ENCODE peak calls at places on chromosomes 16 and 17, in seven cellular contexts. I is transverse colon, K is heart left ventricle, H is Peyer's patch, T is thoracic aorta, R is esophagus squamous epithelium, S is pancreas. M is an unnamed sample. For H3K27me3, the result is how much of the 10 kb centered on the place peaks cover.

GRCh38 chr16:55403464-55403863 is 75.5 kb upstream of the MMP2 start:
- DNase-seq in I (no peak), K (no peak), H (no peak), T (no peak), R (no peak), S (no peak), M (no peak)

GRCh38 chr17:78532922-78533640 is 44.1 kb downstream of the DNAH17 start:
- DNase-seq in I (no peak), K (no peak), H (no peak), T (no peak), R (no peak), S (no peak), M (no peak)

GRCh38 chr17:39155654-39156053 is 4.2 kb upstream of the PLXDC1 start:
- DNase-seq in I (no peak), K (no peak), H (no peak), T (no peak), R (no peak), S (no peak), M (no peak)

GRCh38 chr16:50302472-50303005 is 36.2 kb downstream of the ADCY7 start:
- DNase-seq in I (no peak), K (no peak), H (no peak), T (no peak), R (no peak), S (no peak), M (no peak)

GRCh38 chr17:63996430-63997182 is 1.5 kb upstream of the PRR29 start:
- DNase-seq in I (no peak), K (peak), H (no peak), T (no peak), R (no peak), S (no peak), M (no peak)

GRCh38 chr17:68200689-68201424 is 47.0 kb upstream of the AMZ2 start:
- DNase-seq in I (peak), K (peak), H (peak), T (no peak), R (no peak), S (peak), M (peak)

GRCh38 chr16:67396159-67396774 is 3.0 kb upstream of the TPPP3 start:
- DNase-seq in I (peak), K (peak), H (no peak), T (peak), R (no peak), S (peak), M (no peak)

GRCh38 chr17:82959242-82959930 is 119.6 kb upstream of the ZNF750 start:
- DNase-seq in I (no peak), K (no peak), H (peak), T (no peak), R (no peak), S (no peak), M (no peak)

GRCh38 chr17:81681672-81682071 is 1.9 kb downstream of the ARL16 start:
- DNase-seq in I (no peak), K (peak), H (no peak), T (no peak), R (no peak), S (no peak), M (no peak)

GRCh38 chr17:73801455-73802100 is 157.3 kb upstream of the SDK2 start:
- DNase-seq in I (no peak), K (no peak), H (no peak), T (no peak), R (no peak), S (no peak), M (no peak)

GRCh38 chr17:65564793-65565192 is 3.3 kb upstream of the AXIN2 start:
- DNase-seq in I (no peak), K (no peak), H (no peak), T (peak), R (no peak), S (peak), M (no peak)

GRCh38 chr17:79810138-79811027 is 13.5 kb upstream of the CBX8 start:
- DNase-seq in I (peak), K (peak), H (peak), T (no peak), R (no peak), S (peak), M (peak)
- H3K27me3 ChIP-seq in I (half or more), K (half or more), H (half or more), T (under half), R (half or more), S (under half), M (under half)

DNA sequence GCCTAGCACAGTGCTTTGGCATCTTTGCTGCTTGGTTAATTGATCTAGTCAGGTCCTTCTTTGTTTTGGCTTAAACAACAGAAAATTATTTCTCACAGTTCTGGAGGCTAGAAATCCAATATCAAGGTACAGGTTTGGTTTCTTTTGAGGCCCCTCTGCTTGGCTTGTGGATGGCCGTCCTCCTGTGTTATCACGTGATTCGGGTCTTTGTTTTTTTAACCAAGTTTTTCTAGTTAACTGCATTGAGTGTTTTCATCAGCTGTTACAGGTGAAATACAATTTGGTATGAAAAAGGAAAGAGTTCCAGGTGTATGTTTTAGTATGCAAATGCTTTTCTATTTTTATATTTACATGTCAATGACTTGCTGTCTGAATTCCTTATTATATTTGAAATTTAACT is 2.8 kb downstream of the NLK start:
- DNase-seq in I (no peak), K (no peak), H (no peak), T (no peak), R (no peak), S (no peak), M (no peak)
- H3K4me3 ChIP-seq in I (no peak), K (peak), H (no peak), T (no peak), R (no peak), S (peak), M (peak)

DNA sequence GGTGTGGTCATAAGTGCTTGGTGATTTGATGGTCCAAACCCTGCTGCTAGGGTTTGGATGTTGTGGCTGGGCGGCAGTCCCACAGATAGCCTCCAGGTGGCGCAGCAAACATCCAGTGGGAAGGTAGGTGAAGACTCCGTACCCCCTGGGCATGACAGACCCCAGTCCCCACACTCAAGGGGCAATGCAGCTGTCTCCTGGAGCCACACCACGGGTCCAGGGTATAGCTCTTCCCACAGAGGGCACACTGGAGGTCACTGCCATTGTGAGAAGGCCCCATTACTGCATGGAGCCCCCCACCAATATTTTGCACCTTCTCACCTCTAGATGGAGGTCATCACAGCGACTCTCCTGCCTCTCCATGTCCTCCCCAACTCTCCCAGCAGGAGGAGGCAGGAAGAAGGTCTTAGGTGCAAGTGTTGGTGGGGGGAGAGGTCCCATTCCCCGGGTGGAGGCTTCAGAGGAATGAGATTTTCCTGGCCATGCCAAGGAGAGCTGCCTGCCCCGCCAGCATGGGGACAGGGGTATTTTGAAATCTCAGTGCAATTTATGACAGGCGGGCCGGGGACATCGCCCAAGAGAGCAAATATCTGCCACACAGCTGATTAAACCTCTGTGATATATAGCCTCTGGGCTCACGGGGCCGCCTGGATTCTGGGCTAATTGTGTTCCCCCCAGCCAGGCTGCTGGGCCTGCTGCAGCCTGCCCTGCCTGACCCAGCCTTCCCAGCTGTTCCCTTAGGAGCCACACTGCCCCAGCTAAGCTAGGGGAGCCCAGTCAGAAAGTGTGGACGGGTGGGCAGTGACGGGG is 17.2 kb upstream of the C17orf113 start:
- DNase-seq in I (peak), K (peak), H (peak), T (no peak), R (no peak), S (no peak), M (peak)
- TF ChIP-seq CTCF in I (peak), K (peak), H (peak), T (peak), R (peak), S (peak), M (peak)

GRCh38 chr16:22901563-22901962 is 87.6 kb downstream of the HS3ST2 start:
- DNase-seq in I (no peak), K (no peak), H (no peak), T (no peak), R (no peak), S (no peak), M (no peak)
- H3K27me3 ChIP-seq in I (under half), K (under half), H (under half), T (under half), R (under half), S (under half), M (under half)

DNA sequence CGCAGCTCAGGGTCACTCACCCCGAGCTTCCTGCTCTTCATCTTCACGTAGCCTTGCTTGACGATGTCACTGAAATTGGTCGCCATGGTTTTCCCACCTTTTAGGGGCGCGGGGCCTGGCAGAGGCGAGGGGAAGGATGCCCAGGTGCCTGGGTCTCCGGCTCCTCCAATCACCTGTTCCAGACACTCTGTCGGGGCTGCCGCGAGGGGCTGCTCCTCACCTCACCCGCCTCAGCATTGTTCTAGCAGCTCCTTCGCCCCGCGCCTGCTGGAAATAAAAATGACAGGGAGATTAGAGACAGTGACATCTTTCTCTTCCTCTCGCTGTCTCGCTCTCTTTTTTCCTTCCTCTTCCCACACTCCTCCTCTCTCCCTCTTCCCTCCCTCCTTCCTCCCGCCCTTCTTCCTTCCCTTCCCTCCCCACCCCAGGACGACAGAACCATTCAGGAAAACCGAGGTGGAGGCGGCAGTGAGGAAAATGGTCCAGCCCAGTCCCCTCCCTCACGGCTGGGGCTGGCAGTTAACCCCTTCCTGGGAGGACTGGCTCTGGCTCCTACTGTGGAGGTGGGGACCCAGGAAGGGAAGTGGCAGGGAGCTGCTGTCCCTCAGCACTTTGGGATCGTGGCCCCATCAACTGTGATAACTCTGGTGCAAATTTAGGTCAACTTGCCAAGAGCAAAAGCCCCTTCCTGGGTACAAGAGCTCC is 6.7 kb downstream of the DOK4 start:
- DNase-seq in I (peak), K (peak), H (no peak), T (no peak), R (no peak), S (no peak), M (no peak)
- H3K4me3 ChIP-seq in I (peak), K (peak), H (peak), T (peak), R (peak), S (peak), M (no peak)

GRCh38 chr16:30657866-30658730 is at the start of gene FBRS:
- DNase-seq in I (peak), K (peak), H (peak), T (peak), R (peak), S (peak), M (peak)

GRCh38 chr16:30656974-30657865 is 1.0 kb upstream of the FBRS start:
- DNase-seq in I (peak), K (no peak), H (no peak), T (no peak), R (no peak), S (no peak), M (no peak)

GRCh38 chr16:30658731-30659506 is 688 bp downstream of the FBRS start:
- DNase-seq in I (no peak), K (peak), H (peak), T (peak), R (peak), S (peak), M (peak)

GRCh38 chr16:30660424-30661251 is 2.4 kb downstream of the FBRS start:
- DNase-seq in I (peak), K (no peak), H (peak), T (no peak), R (no peak), S (no peak), M (no peak)

GRCh38 chr16:30659507-30660423 is 1.5 kb downstream of the FBRS start:
- DNase-seq in I (peak), K (peak), H (peak), T (no peak), R (no peak), S (peak), M (peak)
- TF ChIP-seq CTCF in I (no peak), K (no peak), H (no peak), T (no peak), R (no peak), S (no peak), M (no peak)

M was measured in GM06990.